ENCODE peak calls at places on chromosomes 1 and 21, in seven cellular contexts. E is neural progenitor cell, N is Peyer's patch, T is heart left ventricle, D is OCI-LY7, J is heart right ventricle, V is pancreas. W is an unnamed sample. For H3K36me3 and H3K4me1, the result is how much of the 10 kb centered on the place peaks cover.

GRCh38 chr1:53110370-53111072 is 31.9 kb downstream of the SLC1A7 start:
- DNase-seq in D (no peak), J (no peak), T (no peak), E (no peak), N (no peak), V (no peak), W (no peak)

GRCh38 chr1:13825033-13825432 is 125.0 kb downstream of the PRDM2 start:
- DNase-seq in T (no peak), J (no peak), D (peak), E (no peak), N (no peak), V (no peak), W (no peak)

GRCh38 chr1:210464519-210465039 is 135.9 kb downstream of the HHAT start:
- DNase-seq in V (no peak), N (no peak), D (no peak), T (no peak), E (no peak), J (no peak), W (no peak)

GRCh38 chr1:211133393-211133840 is 531 bp downstream of the KCNH1 start:
- DNase-seq in V (peak), T (no peak), E (peak), D (no peak), J (no peak), N (no peak), W (no peak)

GRCh38 chr1:218659911-218660677 is 315.0 kb downstream of the TGFB2 start:
- DNase-seq in D (no peak), N (no peak), T (no peak), J (no peak), E (peak), V (no peak), W (no peak)

GRCh38 chr1:7478142-7478796 is 292.8 kb upstream of the VAMP3 start:
- DNase-seq in D (no peak), J (no peak), E (no peak), N (no peak), T (no peak), V (peak), W (no peak)

GRCh38 chr1:14259191-14259757 is 339.2 kb upstream of the KAZN start:
- DNase-seq in J (peak), T (peak), N (peak), D (no peak), V (peak), E (no peak), W (no peak)

GRCh38 chr1:201307760-201308499 is 24.6 kb downstream of the PKP1 start:
- DNase-seq in N (no peak), E (no peak), D (no peak), J (no peak), V (no peak), T (no peak), W (no peak)

GRCh38 chr1:236759252-236759859 is 35.7 kb upstream of the MTR start:
- DNase-seq in E (peak), T (no peak), D (peak), V (no peak), J (no peak), N (no peak), W (no peak)

GRCh38 chr1:209397910-209398309 is 185.6 kb upstream of the CAMK1G start:
- DNase-seq in T (no peak), V (no peak), E (no peak), N (no peak), D (no peak), J (no peak), W (no peak)

GRCh38 chr1:8169364-8170058 is 143.4 kb upstream of the ERRFI1 start:
- DNase-seq in J (peak), E (no peak), D (peak), T (peak), N (peak), V (no peak), W (peak)

GRCh38 chr1:45444609-45445131 is 46.3 kb downstream of the TESK2 start:
- DNase-seq in N (no peak), E (no peak), J (no peak), V (no peak), D (no peak), T (no peak), W (no peak)

GRCh38 chr1:160144921-160145320 is 6.5 kb upstream of the ATP1A4 start:
- DNase-seq in N (no peak), D (no peak), E (peak), V (no peak), T (no peak), J (no peak), W (no peak)

GRCh38 chr1:42013881-42014470 is 95.3 kb upstream of the HIVEP3 start:
- DNase-seq in E (no peak), N (no peak), J (no peak), V (no peak), D (no peak), T (no peak), W (no peak)

GRCh38 chr21:26843912-26844257 is 1.3 kb downstream of the ADAMTS1 start:
- DNase-seq in E (peak), V (no peak), D (no peak), T (peak), J (peak), N (no peak), W (no peak)

GRCh38 chr1:112508242-112509004 is at the start of gene WNT2B:
- DNase-seq in N (peak), V (peak), T (no peak), E (peak), J (no peak), D (peak), W (peak)

GRCh38 chr1:64328195-64328594 is 124.8 kb downstream of the UBE2U start:
- DNase-seq in N (no peak), V (no peak), E (no peak), D (no peak), T (no peak), J (no peak), W (no peak)

GRCh38 chr1:185375583-185375982 is 58.5 kb upstream of the IVNS1ABP start:
- DNase-seq in D (no peak), N (no peak), V (no peak), J (peak), T (peak), E (no peak), W (no peak)

GRCh38 chr1:234968470-234968869 is 160.2 kb downstream of the TOMM20 start:
- DNase-seq in E (no peak), T (no peak), N (peak), D (no peak), V (no peak), J (no peak), W (no peak)

GRCh38 chr1:79295967-79296366 is 289.4 kb upstream of the ADGRL4 start:
- DNase-seq in J (no peak), N (no peak), E (no peak), D (no peak), V (no peak), T (no peak), W (no peak)

GRCh38 chr1:1318131-1318652 is 6.3 kb downstream of the INTS11 start:
- DNase-seq in D (no peak), V (no peak), N (peak), J (peak), E (no peak), T (peak), W (no peak)

GRCh38 chr1:23930861-23931471 is 17.8 kb upstream of the CNR2 start:
- DNase-seq in T (no peak), E (no peak), J (no peak), V (no peak), D (peak), N (peak), W (no peak)

GRCh38 chr21:15631342-15631741 is 98.4 kb upstream of the USP25 start:
- DNase-seq in E (no peak), N (no peak), J (no peak), V (no peak), T (no peak), D (no peak), W (no peak)

GRCh38 chr21:45698493-45698947 is 55.0 kb downstream of the PCBP3 start:
- DNase-seq in N (peak), J (peak), T (peak), D (no peak), E (no peak), V (no peak), W (no peak)

GRCh38 chr21:33682992-33683627 is 40.8 kb downstream of the ITSN1 start:
- DNase-seq in E (no peak), J (no peak), V (no peak), N (no peak), D (no peak), T (no peak), W (no peak)
- H3K27ac ChIP-seq in E (no peak), J (no peak), V (peak), N (no peak), D (no peak), T (no peak), W (no peak)

DNA sequence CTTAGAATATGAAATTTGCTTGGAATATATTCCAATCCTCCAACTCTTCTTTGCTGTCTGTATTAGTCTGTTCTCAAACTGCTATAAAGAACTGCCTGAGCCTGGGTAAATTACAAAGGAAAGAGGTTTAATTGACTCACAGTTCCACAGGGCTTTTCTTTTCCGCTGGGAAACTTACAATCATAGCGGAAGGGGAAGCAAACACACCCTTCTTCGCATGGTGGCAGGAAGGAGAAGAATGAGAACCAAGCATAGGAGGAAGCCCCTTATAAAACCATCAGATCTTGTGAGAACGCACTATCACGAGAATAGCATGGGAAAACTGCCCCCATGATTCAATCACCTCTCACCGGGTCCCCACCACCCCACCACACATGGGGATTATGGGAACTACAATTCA is 14.8 kb downstream of the CENPF start:
- DNase-seq in E (no peak), N (no peak), J (no peak), T (no peak), V (no peak), D (no peak), W (no peak)
- H3K36me3 ChIP-seq in E (half or more), N (under half), J (under half), T (under half), V (under half), D (half or more), W (under half)

GRCh38 chr1:110478241-110478640 is 27.3 kb downstream of the PROK1 start:
- DNase-seq in D (no peak), E (no peak), V (no peak), N (no peak), J (no peak), T (no peak), W (no peak)

GRCh38 chr1:110480356-110481096 is 29.6 kb downstream of the PROK1 start:
- DNase-seq in T (no peak), N (no peak), J (no peak), D (no peak), E (no peak), V (no peak), W (no peak)

GRCh38 chr1:110477445-110477957 is 26.6 kb downstream of the PROK1 start:
- DNase-seq in N (no peak), E (peak), J (no peak), D (peak), T (no peak), V (no peak), W (no peak)

GRCh38 chr1:110477041-110477440 is 26.1 kb downstream of the PROK1 start:
- DNase-seq in V (no peak), T (no peak), N (no peak), J (no peak), E (no peak), D (no peak), W (no peak)

GRCh38 chr1:110478886-110479285 is 27.9 kb downstream of the PROK1 start:
- DNase-seq in D (no peak), E (no peak), J (no peak), V (no peak), T (no peak), N (no peak), W (no peak)
- H3K4me1 ChIP-seq in D (under half), E (under half), J (under half), V (under half), T (under half), N (under half), W (under half)

GRCh38 chr1:145986551-145986950 is 9.8 kb downstream of the TXNIP start:
- DNase-seq in J (no peak), N (peak), D (no peak), E (no peak), T (no peak), V (no peak), W (no peak)
- H3K27ac ChIP-seq in J (peak), N (peak), D (no peak), E (no peak), T (peak), V (peak), W (no peak)